ENCODE peak calls at places on chromosomes 13 and 19, in ten cellular contexts. H, R, D, O, J, Q, E, M, A and B are unnamed samples.

GRCh38 chr13:28607187-28607955 is 51.6 kb upstream of the POMP start:
- DNase-seq in D (no peak), H (no peak), O (no peak), J (no peak), M (no peak), Q (no peak), A (no peak), E (peak), R (no peak), B (no peak)

GRCh38 chr19:15248648-15249559 is 16.7 kb upstream of the EPHX3 start:
- DNase-seq in O (peak), Q (peak), A (peak), E (no peak), H (peak), J (peak), D (peak), M (peak), R (no peak), B (peak)

GRCh38 chr19:21751379-21751778 is 16.0 kb downstream of the ZNF100 start:
- DNase-seq in J (no peak), R (no peak), M (no peak), O (no peak), D (no peak), E (no peak), A (no peak), H (no peak), Q (no peak), B (no peak)

GRCh38 chr19:34041922-34042521 is 130.3 kb upstream of the LSM14A start:
- DNase-seq in D (peak), O (no peak), H (peak), M (peak), Q (peak), R (no peak), J (peak), E (no peak), A (peak), B (peak)

GRCh38 chr19:47541507-47541906 is 26.6 kb upstream of the NAPA start:
- DNase-seq in Q (no peak), J (no peak), M (peak), A (no peak), D (no peak), E (peak), H (no peak), O (no peak), R (no peak), B (no peak)

GRCh38 chr19:43662487-43662886 is 7.5 kb downstream of the PLAUR start:
- DNase-seq in R (no peak), A (no peak), O (no peak), Q (no peak), D (no peak), H (no peak), J (no peak), M (no peak), E (no peak), B (no peak)

GRCh38 chr13:67101730-67102467 is 128.2 kb downstream of the PCDH9 start:
- DNase-seq in A (no peak), O (no peak), D (no peak), Q (no peak), E (no peak), M (no peak), H (no peak), R (no peak), J (no peak), B (no peak)

GRCh38 chr19:1213391-1214286 is 8.1 kb downstream of the STK11 start:
- DNase-seq in D (peak), J (peak), Q (no peak), A (peak), M (peak), R (no peak), E (peak), O (peak), H (peak), B (no peak)

GRCh38 chr13:37486171-37486661 is 112.4 kb downstream of the POSTN start:
- DNase-seq in O (no peak), H (no peak), R (no peak), D (no peak), J (no peak), A (no peak), M (no peak), E (no peak), Q (no peak), B (no peak)

GRCh38 chr19:45591004-45591637 is 6.5 kb upstream of the OPA3 start:
- DNase-seq in H (no peak), R (no peak), O (no peak), M (peak), J (peak), D (peak), Q (peak), A (no peak), E (no peak), B (no peak)

GRCh38 chr13:40026174-40026585 is 370.7 kb downstream of the COG6 start:
- DNase-seq in J (no peak), R (no peak), D (no peak), Q (no peak), A (no peak), E (peak), M (no peak), H (no peak), O (no peak), B (no peak)

GRCh38 chr19:36771275-36772231 is 1.1 kb downstream of the ZNF850 start:
- DNase-seq in M (peak), O (no peak), R (peak), E (peak), J (no peak), Q (no peak), A (peak), D (peak), H (peak), B (peak)

GRCh38 chr13:21657538-21657937 is 13.3 kb upstream of the FGF9 start:
- DNase-seq in M (peak), E (no peak), R (no peak), O (no peak), J (no peak), A (no peak), D (no peak), Q (no peak), H (no peak), B (no peak)

GRCh38 chr13:61608138-61608537 is 192.5 kb upstream of the PCDH20 start:
- DNase-seq in A (no peak), E (no peak), R (no peak), H (no peak), Q (no peak), M (no peak), D (no peak), O (no peak), J (no peak), B (no peak)

GRCh38 chr19:5339950-5340636 is 519 bp downstream of the PTPRS start:
- DNase-seq in R (no peak), E (no peak), M (no peak), O (no peak), Q (peak), J (peak), H (no peak), D (peak), A (no peak), B (no peak)

GRCh38 chr19:678791-679388 is 2.7 kb downstream of the FSTL3 start:
- DNase-seq in O (no peak), A (no peak), D (no peak), Q (no peak), J (peak), R (no peak), M (no peak), H (peak), E (no peak), B (no peak)

GRCh38 chr13:39599842-39600241 is 3.2 kb downstream of the LHFPL6 start:
- DNase-seq in J (no peak), R (no peak), A (no peak), Q (no peak), H (no peak), M (no peak), E (no peak), O (no peak), D (no peak), B (no peak)

GRCh38 chr13:86569119-86569518 is 769.9 kb upstream of the SLITRK6 start:
- DNase-seq in H (no peak), Q (no peak), J (no peak), O (no peak), R (no peak), A (no peak), E (no peak), M (no peak), D (no peak), B (no peak)

GRCh38 chr19:821976-822773 is 420 bp upstream of the PLPPR3 start:
- DNase-seq in O (no peak), E (no peak), R (no peak), Q (no peak), M (no peak), A (no peak), D (no peak), H (no peak), J (peak), B (no peak)

GRCh38 chr13:27043013-27043412 is 128.6 kb downstream of the USP12 start:
- DNase-seq in R (no peak), E (no peak), H (no peak), D (no peak), Q (peak), M (no peak), A (no peak), J (no peak), O (no peak), B (peak)

GRCh38 chr19:3506384-3507340 is 551 bp downstream of the FZR1 start:
- DNase-seq in M (peak), O (no peak), D (peak), E (no peak), A (peak), H (peak), Q (no peak), J (no peak), R (no peak), B (peak)

GRCh38 chr13:30829145-30829544 is 76.9 kb upstream of the MEDAG start:
- DNase-seq in J (no peak), A (no peak), O (no peak), E (no peak), Q (peak), H (no peak), M (no peak), R (no peak), D (no peak), B (no peak)

GRCh38 chr13:40211586-40211968 is 454.9 kb downstream of the FOXO1 start:
- DNase-seq in Q (no peak), M (no peak), E (no peak), D (no peak), O (no peak), A (no peak), H (no peak), J (no peak), R (no peak), B (no peak)

GRCh38 chr19:4523306-4524110 is 5.2 kb upstream of the PLIN4 start:
- DNase-seq in E (no peak), H (no peak), Q (peak), D (peak), M (peak), A (no peak), J (peak), R (no peak), O (peak), B (peak)

GRCh38 chr13:101935828-101936227 is 466.0 kb downstream of the FGF14 start:
- DNase-seq in R (no peak), D (no peak), H (no peak), O (no peak), A (no peak), Q (no peak), J (no peak), E (no peak), M (no peak), B (no peak)

DNA sequence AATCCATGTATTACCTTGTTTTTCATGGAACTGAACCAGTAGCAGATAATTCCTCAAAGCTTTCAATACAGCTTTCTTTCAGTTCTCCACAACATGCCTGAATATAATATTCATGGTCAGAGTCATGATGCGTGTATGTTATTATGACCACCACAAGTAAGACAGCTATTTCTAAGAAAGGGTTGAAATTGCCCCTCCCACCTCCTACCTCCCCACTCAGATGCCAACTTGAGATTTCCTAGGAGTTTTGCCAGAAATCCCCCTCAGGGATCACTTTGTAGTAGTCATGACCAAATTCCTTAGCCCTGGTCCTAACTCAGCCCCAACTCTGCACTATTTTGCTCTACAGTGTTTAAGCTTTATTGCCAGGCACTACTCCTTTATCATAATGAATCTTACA is 69.9 kb upstream of the RAP2A start:
- DNase-seq in H (no peak), J (no peak), E (no peak), D (no peak), Q (no peak), A (no peak), O (no peak), M (no peak), R (no peak), B (no peak)
- H3K4me3 ChIP-seq in H (no peak), J (no peak), E (no peak), D (no peak), Q (no peak), A (no peak), O (no peak), M (no peak), R (no peak), B (no peak)

GRCh38 chr19:57302727-57303401 is 17.4 kb upstream of the ZNF543 start:
- DNase-seq in D (no peak), E (no peak), H (no peak), Q (no peak), A (no peak), M (no peak), R (no peak), J (no peak), O (no peak), B (no peak)
- TF ChIP-seq POLR2A in D (no peak), E (peak), H (no peak), Q (no peak), A (no peak), M (no peak), R (no peak), J (no peak), O (no peak), B (no peak)

DNA sequence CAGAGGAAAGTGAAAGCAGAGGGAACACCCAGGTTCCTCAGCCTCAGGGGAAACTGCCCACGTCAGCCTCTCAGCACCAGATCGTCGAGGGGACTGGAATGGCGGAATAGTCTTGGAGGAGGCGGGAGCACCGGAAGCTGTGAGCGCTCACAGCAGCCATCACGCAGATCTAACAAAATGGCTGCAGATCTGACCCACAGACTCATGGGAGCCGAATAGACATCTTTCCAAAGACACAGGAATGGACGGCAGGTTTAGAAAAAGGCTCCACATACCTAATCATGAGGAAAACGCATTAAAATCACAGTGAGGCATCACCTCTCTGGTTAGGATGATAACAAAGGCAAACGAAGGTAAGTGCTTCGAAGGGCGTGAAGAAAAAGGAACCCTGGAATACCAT is 11.8 kb upstream of the LILRA2 start:
- DNase-seq in D (no peak), A (no peak), J (no peak), H (no peak), M (no peak), Q (no peak), O (no peak), R (peak), E (no peak), B (no peak)
- H3K4me3 ChIP-seq in D (no peak), A (no peak), J (no peak), H (no peak), M (no peak), Q (no peak), O (no peak), R (no peak), E (no peak), B (no peak)

DNA sequence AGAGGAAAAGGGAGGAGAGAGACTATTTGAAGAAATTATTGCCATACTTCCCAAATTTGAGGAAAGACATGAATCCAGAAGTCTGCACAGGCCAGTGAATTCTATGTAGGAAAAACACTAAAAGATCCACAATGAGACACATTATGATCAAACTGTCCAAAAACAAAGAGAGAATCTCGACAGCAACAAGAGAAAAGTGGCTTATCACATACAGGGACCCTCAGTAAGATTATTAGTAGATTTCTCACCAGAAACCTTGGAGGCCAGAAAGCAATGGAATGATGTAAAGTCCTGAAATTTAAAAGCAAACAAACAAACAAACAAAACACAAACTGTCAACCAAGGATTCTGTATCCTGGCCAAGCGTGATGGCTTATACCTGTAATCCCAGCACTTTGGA is 55.7 kb upstream of the IL17D start:
- DNase-seq in H (no peak), R (no peak), A (no peak), O (no peak), J (no peak), D (no peak), Q (no peak), M (no peak), E (no peak), B (no peak)
- TF ChIP-seq POLR2A in H (no peak), R (no peak), A (no peak), O (no peak), J (no peak), D (no peak), Q (no peak), M (no peak), E (no peak), B (no peak)

GRCh38 chr19:49808762-49809154 is 4.3 kb downstream of the FUZ start:
- DNase-seq in A (peak), O (peak), D (peak), Q (peak), H (peak), E (no peak), J (peak), M (peak), R (peak), B (peak)

GRCh38 chr19:49809155-49809986 is 3.7 kb downstream of the FUZ start:
- DNase-seq in D (peak), A (peak), J (peak), Q (peak), H (peak), M (peak), R (no peak), O (peak), E (no peak), B (peak)

GRCh38 chr19:49807888-49808675 is 5.0 kb downstream of the FUZ start:
- DNase-seq in R (no peak), A (peak), M (no peak), Q (no peak), E (no peak), D (no peak), O (no peak), J (no peak), H (no peak), B (peak)

GRCh38 chr19:49811328-49811727 is 1.8 kb downstream of the FUZ start:
- DNase-seq in A (no peak), O (no peak), E (no peak), Q (no peak), H (no peak), D (no peak), J (no peak), M (no peak), R (no peak), B (no peak)

DNA sequence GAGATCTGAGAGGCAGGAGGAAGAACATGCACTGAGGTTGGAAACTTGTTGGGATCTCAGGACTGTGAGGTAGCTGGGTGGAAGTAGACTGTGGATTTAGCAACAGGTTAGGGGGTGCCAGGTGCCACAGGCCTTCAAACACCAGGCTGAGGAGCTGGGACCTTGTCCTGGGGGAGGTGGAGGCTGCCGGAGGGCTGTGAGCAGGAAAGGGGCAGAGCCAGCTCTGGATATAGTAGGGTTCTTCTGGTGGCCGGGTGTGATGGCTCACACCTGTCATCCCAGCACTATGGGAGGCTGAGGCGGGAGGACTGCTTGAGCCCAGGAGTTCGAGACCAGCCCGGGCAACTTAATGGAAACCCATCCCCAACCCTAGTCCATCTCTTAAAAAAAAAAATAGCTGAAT is 3.1 kb downstream of the FUZ start:
- DNase-seq in M (no peak), O (no peak), R (no peak), A (no peak), H (no peak), D (no peak), E (no peak), Q (no peak), J (no peak), B (no peak)
- H3K4me3 ChIP-seq in M (peak), O (peak), R (peak), A (peak), H (peak), D (no peak), E (no peak), Q (no peak), J (no peak), B (no peak)

GRCh38 chr19:39125554-39126311 is at the start of gene PAK4:
- DNase-seq in E (peak), M (peak), O (peak), D (peak), R (peak), A (peak), Q (peak), J (peak), H (peak), B (peak)

GRCh38 chr19:39126312-39126561 is 651 bp downstream of the PAK4 start:
- DNase-seq in D (no peak), R (no peak), O (no peak), J (no peak), A (no peak), H (no peak), Q (no peak), E (no peak), M (no peak), B (no peak)

GRCh38 chr19:39125199-39125553 is 410 bp upstream of the PAK4 start:
- DNase-seq in A (no peak), J (no peak), Q (no peak), E (no peak), R (no peak), H (no peak), D (no peak), O (no peak), M (no peak), B (no peak)

GRCh38 chr19:39127812-39128510 is 2.4 kb downstream of the PAK4 start:
- DNase-seq in J (no peak), A (no peak), E (no peak), H (no peak), Q (no peak), O (no peak), M (no peak), R (no peak), D (peak), B (no peak)

GRCh38 chr19:39126593-39127187 is 1.1 kb downstream of the PAK4 start:
- DNase-seq in J (no peak), M (peak), D (peak), E (no peak), R (no peak), Q (peak), H (no peak), A (no peak), O (no peak), B (no peak)
- TF ChIP-seq POLR2A in J (no peak), M (peak), D (no peak), E (no peak), R (no peak), Q (no peak), H (no peak), A (no peak), O (no peak), B (no peak)

GRCh38 chr13:24267283-24267682 is 42.1 kb upstream of the C1QTNF9 start:
- DNase-seq in R (no peak), H (peak), M (no peak), Q (no peak), O (no peak), J (no peak), A (no peak), D (no peak), E (peak), B (no peak)
- H3K4me3 ChIP-seq in R (peak), H (no peak), M (peak), Q (no peak), O (no peak), J (peak), A (peak), D (no peak), E (peak), B (no peak)

GRCh38 chr13:98273067-98273823 is 96.2 kb upstream of the RNF113B start:
- DNase-seq in D (no peak), E (no peak), A (no peak), R (no peak), Q (no peak), J (no peak), H (no peak), M (no peak), O (no peak), B (no peak)

GRCh38 chr13:98275711-98276171 is 98.7 kb upstream of the RNF113B start:
- DNase-seq in R (no peak), Q (no peak), D (no peak), A (no peak), M (no peak), J (no peak), O (no peak), H (no peak), E (no peak), B (no peak)

GRCh38 chr13:98272549-98272948 is 95.5 kb upstream of the RNF113B start:
- DNase-seq in H (no peak), Q (no peak), M (no peak), O (no peak), A (no peak), E (no peak), R (no peak), J (no peak), D (no peak), B (no peak)

GRCh38 chr13:98274921-98275487 is 97.9 kb upstream of the RNF113B start:
- DNase-seq in J (no peak), H (no peak), D (no peak), R (no peak), M (no peak), O (no peak), Q (no peak), A (no peak), E (no peak), B (no peak)

GRCh38 chr13:98273824-98274786 is 97.0 kb upstream of the RNF113B start:
- DNase-seq in M (no peak), A (no peak), R (no peak), O (no peak), H (no peak), J (no peak), Q (no peak), D (no peak), E (no peak), B (no peak)
- TF ChIP-seq POLR2A in M (no peak), A (no peak), R (no peak), O (no peak), H (no peak), J (no peak), Q (no peak), D (no peak), E (no peak), B (no peak)

GRCh38 chr19:6464070-6464873 is at the start of gene CRB3:
- DNase-seq in D (peak), A (no peak), H (no peak), J (peak), R (no peak), E (no peak), M (peak), O (no peak), Q (peak), B (peak)
- H3K4me3 ChIP-seq in D (peak), A (no peak), H (no peak), J (peak), R (no peak), E (no peak), M (peak), O (no peak), Q (peak), B (peak)